ENCODE peak calls at places on chromosome 22, in five cellular contexts. One of them, this sample, is unnamed.

GRCh38 chr22:46830001-46830715 is 67.7 kb downstream of the TBC1D22A start:
- DNase-seq in WTC11: no peak
- DNase-seq in K562: no peak
- DNase-seq in H1: no peak
- DNase-seq in GM12878: no peak
- DNase-seq in this sample: no peak

GRCh38 chr22:28909375-28909774 is 26.0 kb downstream of the ZNRF3 start:
- DNase-seq in WTC11: no peak
- DNase-seq in K562: peak; percentile 25
- DNase-seq in H1: no peak
- DNase-seq in GM12878: peak; percentile 57
- DNase-seq in this sample: no peak

GRCh38 chr22:23752750-23753149 is 1.5 kb downstream of the VPREB3 start:
- DNase-seq in WTC11: no peak
- DNase-seq in K562: no peak
- DNase-seq in H1: no peak
- DNase-seq in GM12878: no peak
- DNase-seq in this sample: no peak

GRCh38 chr22:29353860-29354259 is 34.5 kb downstream of the AP1B1 start:
- DNase-seq in WTC11: no peak
- DNase-seq in K562: no peak
- DNase-seq in H1: no peak
- DNase-seq in GM12878: no peak
- DNase-seq in this sample: no peak

GRCh38 chr22:45101828-45102227 is 61.9 kb upstream of the NUP50 start:
- DNase-seq in WTC11: peak; percentile 80
- DNase-seq in K562: peak; percentile 30
- DNase-seq in H1: no peak
- DNase-seq in GM12878: no peak
- DNase-seq in this sample: peak; percentile 67

GRCh38 chr22:25903294-25903693 is 161.3 kb downstream of the MYO18B start:
- DNase-seq in WTC11: peak; percentile 85
- DNase-seq in K562: peak; percentile 42
- DNase-seq in H1: peak; percentile 31
- DNase-seq in GM12878: no peak
- DNase-seq in this sample: no peak

GRCh38 chr22:27438271-27438980 is 363.1 kb downstream of the MN1 start:
- DNase-seq in WTC11: no peak
- DNase-seq in K562: no peak
- DNase-seq in H1: no peak
- DNase-seq in GM12878: no peak
- DNase-seq in this sample: no peak

GRCh38 chr22:47342446-47342845 is 580.0 kb downstream of the TBC1D22A start:
- DNase-seq in WTC11: no peak
- DNase-seq in K562: no peak
- DNase-seq in H1: no peak
- DNase-seq in GM12878: no peak
- DNase-seq in this sample: no peak

GRCh38 chr22:24412274-24412673 is 15.1 kb upstream of the ADORA2A start:
- DNase-seq in WTC11: no peak
- DNase-seq in K562: no peak
- DNase-seq in H1: no peak
- DNase-seq in GM12878: no peak
- DNase-seq in this sample: no peak

GRCh38 chr22:21760640-21761039 is 25.0 kb upstream of the YPEL1 start:
- DNase-seq in WTC11: no peak
- DNase-seq in K562: no peak
- DNase-seq in H1: no peak
- DNase-seq in GM12878: no peak
- DNase-seq in this sample: no peak

GRCh38 chr22:45087802-45088201 is 75.9 kb upstream of the NUP50 start:
- DNase-seq in WTC11: no peak
- DNase-seq in K562: no peak
- DNase-seq in H1: no peak
- DNase-seq in GM12878: no peak
- DNase-seq in this sample: no peak

GRCh38 chr22:22390989-22391388 is 117.6 kb downstream of the ZNF280B start:
- DNase-seq in WTC11: no peak
- DNase-seq in K562: peak; percentile 18
- DNase-seq in H1: no peak
- DNase-seq in GM12878: no peak
- DNase-seq in this sample: no peak

GRCh38 chr22:37123649-37124048 is 14.1 kb upstream of the TMPRSS6 start:
- DNase-seq in WTC11: no peak
- DNase-seq in K562: no peak
- DNase-seq in H1: no peak
- DNase-seq in GM12878: no peak
- DNase-seq in this sample: no peak

GRCh38 chr22:49370841-49371301 is 456.8 kb downstream of the BRD1 start:
- DNase-seq in WTC11: peak; percentile 5
- DNase-seq in K562: no peak
- DNase-seq in H1: no peak
- DNase-seq in GM12878: no peak
- DNase-seq in this sample: no peak

GRCh38 chr22:25125693-25126357 is 73.8 kb upstream of the CRYBB3 start:
- DNase-seq in WTC11: no peak
- DNase-seq in K562: no peak
- DNase-seq in H1: no peak
- DNase-seq in GM12878: no peak
- DNase-seq in this sample: no peak

GRCh38 chr22:49929553-49929979 is 11.1 kb downstream of the CRELD2 start:
- DNase-seq in WTC11: peak; percentile 78
- DNase-seq in K562: peak; percentile 80
- DNase-seq in H1: no peak
- DNase-seq in GM12878: no peak
- DNase-seq in this sample: no peak

GRCh38 chr22:48780597-48781277 is 1046.9 kb downstream of the BRD1 start:
- DNase-seq in WTC11: no peak
- DNase-seq in K562: no peak
- DNase-seq in H1: no peak
- DNase-seq in GM12878: no peak
- DNase-seq in this sample: no peak

GRCh38 chr22:44693756-44694155 is 8.2 kb upstream of the PRR5 start:
- DNase-seq in WTC11: no peak
- DNase-seq in K562: no peak
- DNase-seq in H1: no peak
- DNase-seq in GM12878: no peak
- DNase-seq in this sample: no peak

GRCh38 chr22:49049691-49050090 is 778.0 kb downstream of the BRD1 start:
- DNase-seq in WTC11: no peak
- DNase-seq in K562: no peak
- DNase-seq in H1: no peak
- DNase-seq in GM12878: no peak
- DNase-seq in this sample: no peak

GRCh38 chr22:45934659-45935341 is 42.2 kb downstream of the WNT7B start:
- DNase-seq in WTC11: no peak
- DNase-seq in K562: no peak
- DNase-seq in H1: no peak
- DNase-seq in GM12878: no peak
- DNase-seq in this sample: peak; percentile 27

DNA sequence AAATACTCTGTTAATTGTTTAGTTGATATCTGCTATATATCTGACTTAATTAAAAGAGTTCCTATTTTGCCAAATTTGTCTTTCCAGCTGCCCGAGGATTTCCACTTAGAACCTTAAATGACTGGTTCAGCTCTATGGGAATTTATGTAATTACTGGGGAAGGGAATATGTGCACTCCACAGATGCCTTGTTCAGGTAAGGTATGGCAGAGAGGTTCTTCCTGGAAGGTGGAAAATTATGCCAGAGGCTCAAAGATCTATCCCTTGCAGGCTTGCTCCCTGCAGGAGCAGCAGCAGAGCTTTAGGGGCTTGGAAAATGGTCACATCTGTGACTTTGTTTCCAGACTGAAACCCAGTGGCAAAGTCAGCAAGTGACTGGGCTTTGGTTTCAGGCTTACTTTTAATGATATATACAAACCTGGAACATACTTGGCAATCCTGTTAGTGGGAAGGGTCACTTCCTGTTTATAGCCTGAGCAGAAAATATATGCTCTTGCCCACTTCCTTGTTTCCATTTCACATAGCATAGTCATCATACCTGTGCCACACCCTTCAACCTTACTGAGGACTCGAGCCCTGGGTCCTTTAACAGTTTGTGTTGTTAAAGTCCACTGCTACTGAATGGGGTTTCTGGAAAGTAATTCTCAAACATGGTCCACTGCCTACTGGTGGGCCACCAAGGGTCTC is 23.7 kb downstream of the WBP2NL start:
- DNase-seq in WTC11: no peak
- DNase-seq in K562: peak; percentile 8
- DNase-seq in H1: no peak
- DNase-seq in GM12878: peak; percentile 30
- DNase-seq in this sample: no peak
- TF ChIP-seq ATF2 in WTC11: no peak
- TF ChIP-seq ATF2 in K562: no peak
- TF ChIP-seq ATF2 in H1: no peak
- TF ChIP-seq ATF2 in GM12878: no peak
- TF ChIP-seq ATF2 in this sample: no peak

DNA sequence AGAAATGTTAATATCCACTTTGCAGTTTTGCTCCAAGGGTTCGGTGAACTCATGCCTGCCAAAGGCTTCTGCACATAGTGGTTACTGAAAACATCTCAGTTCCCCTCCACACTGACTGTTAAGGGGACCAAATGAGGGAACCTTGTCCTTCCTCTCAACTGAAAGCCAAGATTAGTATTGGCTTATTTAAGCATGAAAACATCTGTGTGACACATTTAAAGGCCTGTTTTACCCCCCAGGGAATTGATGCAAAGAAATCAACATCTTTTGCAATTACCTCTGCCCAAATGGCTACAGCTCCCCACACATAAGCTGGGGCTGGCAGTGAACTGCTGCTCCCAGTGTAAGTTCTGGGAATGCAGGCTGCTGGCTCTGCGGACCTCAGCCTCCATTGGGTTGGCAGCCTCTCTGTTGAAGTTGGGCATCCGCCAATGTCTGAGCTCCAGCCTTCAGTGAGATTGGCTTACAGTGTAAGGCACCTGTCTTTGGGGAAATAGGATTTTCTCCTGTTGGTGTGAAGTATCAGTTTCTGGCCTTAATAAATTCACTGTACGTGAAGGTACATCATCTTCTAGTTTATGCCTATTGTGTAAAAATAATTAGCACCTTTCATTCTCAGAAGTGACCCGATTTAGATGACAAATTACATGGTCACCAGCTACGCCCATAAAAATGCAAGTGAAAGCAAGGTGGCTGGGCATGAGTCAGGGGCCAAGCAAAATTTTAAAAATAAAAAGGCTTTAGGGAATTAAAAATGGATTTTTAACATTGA is 213.4 kb upstream of the SYN3 start:
- DNase-seq in WTC11: no peak
- DNase-seq in K562: no peak
- DNase-seq in H1: no peak
- DNase-seq in GM12878: peak; percentile 95
- DNase-seq in this sample: no peak
- TF ChIP-seq ATF2 in WTC11: no peak
- TF ChIP-seq ATF2 in K562: no peak
- TF ChIP-seq ATF2 in H1: no peak
- TF ChIP-seq ATF2 in GM12878: no peak
- TF ChIP-seq ATF2 in this sample: no peak

GRCh38 chr22:17910561-17911311 is 113.6 kb downstream of the MICAL3 start:
- DNase-seq in WTC11: peak; percentile 61
- DNase-seq in K562: peak; percentile 38
- DNase-seq in H1: no peak
- DNase-seq in GM12878: no peak
- DNase-seq in this sample: no peak
- TF ChIP-seq ATF2 in WTC11: no peak
- TF ChIP-seq ATF2 in K562: no peak
- TF ChIP-seq ATF2 in H1: no peak
- TF ChIP-seq ATF2 in GM12878: no peak
- TF ChIP-seq ATF2 in this sample: no peak

GRCh38 chr22:19358703-19359553 is 67.4 kb upstream of the CLTCL1 start:
- DNase-seq in WTC11: no peak
- DNase-seq in K562: no peak
- DNase-seq in H1: no peak
- DNase-seq in GM12878: no peak
- DNase-seq in this sample: no peak

GRCh38 chr22:19356708-19357269 is 65.3 kb upstream of the CLTCL1 start:
- DNase-seq in WTC11: no peak
- DNase-seq in K562: no peak
- DNase-seq in H1: no peak
- DNase-seq in GM12878: no peak
- DNase-seq in this sample: no peak

GRCh38 chr22:19358195-19358594 is 66.7 kb upstream of the CLTCL1 start:
- DNase-seq in WTC11: no peak
- DNase-seq in K562: no peak
- DNase-seq in H1: no peak
- DNase-seq in GM12878: no peak
- DNase-seq in this sample: no peak

GRCh38 chr22:19355413-19356157 is 64.1 kb upstream of the CLTCL1 start:
- DNase-seq in WTC11: no peak
- DNase-seq in K562: no peak
- DNase-seq in H1: no peak
- DNase-seq in GM12878: no peak
- DNase-seq in this sample: no peak

DNA sequence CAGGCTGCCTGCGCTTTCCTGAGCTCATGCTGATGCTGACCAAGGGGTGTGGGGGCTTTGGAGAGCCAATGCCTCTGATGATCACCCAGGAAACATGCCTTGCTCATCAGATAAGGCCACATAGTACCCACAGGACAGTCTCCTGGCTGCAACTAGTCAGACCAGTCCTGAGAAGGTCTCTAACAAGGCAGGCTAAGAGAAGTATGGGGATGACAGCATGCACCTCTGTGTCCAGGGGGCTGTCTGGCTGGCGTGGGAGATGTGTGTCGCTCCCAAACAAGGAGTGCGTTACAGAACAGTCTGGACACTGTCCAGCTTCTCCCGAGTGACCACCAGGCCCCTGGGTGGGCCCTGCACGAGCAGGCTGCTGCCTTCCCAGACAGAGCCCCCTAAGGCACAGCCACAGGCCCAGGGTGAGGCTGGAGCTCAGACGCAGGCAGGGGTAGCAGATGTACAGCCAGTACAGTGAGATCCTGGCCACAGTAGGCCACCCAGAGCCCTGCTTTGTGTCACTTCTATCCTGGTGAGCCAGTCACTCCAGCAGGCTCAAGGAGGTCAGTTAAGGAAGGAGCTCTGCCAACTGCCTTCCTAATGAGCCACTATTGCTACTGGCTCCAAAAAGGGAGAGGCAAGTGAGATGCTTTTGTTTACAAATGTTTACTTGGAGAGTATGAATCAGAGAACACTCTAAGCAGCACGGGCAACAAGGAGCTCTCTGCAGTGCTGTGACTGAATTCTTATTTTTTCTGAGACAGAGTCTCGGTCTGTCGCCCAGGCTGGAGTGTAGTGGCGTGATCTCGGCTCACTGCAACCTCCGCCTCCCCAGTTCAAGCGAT is 66.0 kb upstream of the CLTCL1 start:
- DNase-seq in WTC11: no peak
- DNase-seq in K562: no peak
- DNase-seq in H1: no peak
- DNase-seq in GM12878: no peak
- DNase-seq in this sample: no peak
- TF ChIP-seq ATF2 in WTC11: no peak
- TF ChIP-seq ATF2 in K562: peak; percentile 56
- TF ChIP-seq ATF2 in H1: no peak
- TF ChIP-seq ATF2 in GM12878: no peak
- TF ChIP-seq ATF2 in this sample: no peak

GRCh38 chr22:42769574-42770447 is 49.1 kb upstream of the A4GALT start:
- DNase-seq in WTC11: no peak
- DNase-seq in K562: peak; percentile 44
- DNase-seq in H1: no peak
- DNase-seq in GM12878: peak; percentile 44
- DNase-seq in this sample: no peak
- TF ChIP-seq ATF2 in WTC11: no peak
- TF ChIP-seq ATF2 in K562: peak; percentile 22
- TF ChIP-seq ATF2 in H1: no peak
- TF ChIP-seq ATF2 in GM12878: peak; percentile 66
- TF ChIP-seq ATF2 in this sample: no peak

GRCh38 chr22:31185056-31185455 is 25.1 kb downstream of the RNF185 start:
- DNase-seq in WTC11: no peak
- DNase-seq in K562: no peak
- DNase-seq in H1: no peak
- DNase-seq in GM12878: no peak
- DNase-seq in this sample: no peak
- TF ChIP-seq ATF2 in WTC11: no peak
- TF ChIP-seq ATF2 in K562: no peak
- TF ChIP-seq ATF2 in H1: no peak
- TF ChIP-seq ATF2 in GM12878: no peak
- TF ChIP-seq ATF2 in this sample: no peak